ENCODE peak calls at places on chromosomes 12 and 14, in five cellular contexts. G is ovary, I is HepG2, J is esophagus muscularis mucosa, V is heart left ventricle. T is an unnamed sample.

GRCh38 chr12:84913151-84913550 is 552 bp upstream of the SLC6A15 start:
- DNase-seq in G (no peak), I (no peak), J (no peak), V (no peak), T (peak; percentile 81)

GRCh38 chr12:26870491-26871419 is 37.8 kb upstream of the ITPR2 start:
- DNase-seq in G (no peak), I (no peak), J (no peak), V (peak; percentile 28), T (no peak)

GRCh38 chr14:63454863-63455622 is 88.1 kb downstream of the PPP2R5E start:
- DNase-seq in G (no peak), I (no peak), J (no peak), V (no peak), T (no peak)

GRCh38 chr12:57726151-57726883 is 12.2 kb downstream of the AGAP2 start:
- DNase-seq in G (peak; percentile 75), I (peak; percentile 71), J (no peak), V (peak; percentile 75), T (peak; percentile 96)

GRCh38 chr12:93884794-93885460 is 207.8 kb downstream of the CRADD start:
- DNase-seq in G (no peak), I (no peak), J (peak; percentile 62), V (no peak), T (no peak)

GRCh38 chr12:55653031-55653430 is 16.3 kb downstream of the OR10P1 start:
- DNase-seq in G (no peak), I (no peak), J (no peak), V (no peak), T (no peak)

GRCh38 chr12:28709996-28710685 is 438.9 kb upstream of the FAR2 start:
- DNase-seq in G (no peak), I (no peak), J (no peak), V (no peak), T (no peak)

GRCh38 chr14:44339256-44339655 is 167.8 kb downstream of the FSCB start:
- DNase-seq in G (no peak), I (no peak), J (no peak), V (no peak), T (no peak)

GRCh38 chr14:73878436-73878835 is 8.2 kb upstream of the ZNF410 start:
- DNase-seq in G (no peak), I (no peak), J (no peak), V (no peak), T (no peak)

GRCh38 chr14:84987042-84987441 is 542.9 kb upstream of the FLRT2 start:
- DNase-seq in G (no peak), I (no peak), J (no peak), V (no peak), T (no peak)

GRCh38 chr12:113892556-113892955 is 73.6 kb downstream of the RBM19 start:
- DNase-seq in G (no peak), I (no peak), J (no peak), V (no peak), T (no peak)

GRCh38 chr12:104991565-104992128 is 5.5 kb downstream of the NOPCHAP1 start:
- DNase-seq in G (no peak), I (no peak), J (no peak), V (no peak), T (no peak)

GRCh38 chr12:120468271-120468845 is 1.2 kb downstream of the SRSF9 start:
- DNase-seq in G (peak; percentile 30), I (peak; percentile 44), J (no peak), V (peak; percentile 30), T (peak; percentile 84)

GRCh38 chr12:26150737-26151450 is 26.1 kb upstream of the BHLHE41 start:
- DNase-seq in G (no peak), I (no peak), J (no peak), V (peak; percentile 25), T (no peak)

GRCh38 chr14:47917344-47917954 is 242.0 kb upstream of the MDGA2 start:
- DNase-seq in G (no peak), I (peak; percentile 9), J (no peak), V (no peak), T (no peak)

GRCh38 chr14:52678591-52678990 is 16.8 kb downstream of the ERO1A start:
- DNase-seq in G (no peak), I (peak; percentile 39), J (no peak), V (no peak), T (no peak)

GRCh38 chr12:4246116-4246515 is 27.4 kb upstream of the CCND2 start:
- DNase-seq in G (no peak), I (no peak), J (no peak), V (no peak), T (no peak)

GRCh38 chr12:21551811-21552469 is 25.8 kb downstream of the SPX start:
- DNase-seq in G (no peak), I (no peak), J (no peak), V (peak; percentile 23), T (no peak)

GRCh38 chr12:2768224-2768961 is 26.4 kb upstream of the FKBP4 start:
- DNase-seq in G (no peak), I (no peak), J (no peak), V (no peak), T (no peak)

GRCh38 chr14:90578283-90578985 is 181.6 kb downstream of the CALM1 start:
- DNase-seq in G (no peak), I (no peak), J (no peak), V (peak; percentile 54), T (no peak)

GRCh38 chr12:2052861-2053674 is at the start of gene CACNA1C:
- DNase-seq in G (peak; percentile 47), I (no peak), J (no peak), V (peak; percentile 80), T (no peak)

GRCh38 chr14:82070040-82070439 is 536.4 kb upstream of the SEL1L start:
- DNase-seq in G (no peak), I (no peak), J (no peak), V (no peak), T (no peak)

GRCh38 chr14:73750161-73750901 is 36.1 kb upstream of the PNMA1 start:
- DNase-seq in G (no peak), I (no peak), J (no peak), V (no peak), T (no peak)

GRCh38 chr12:110403975-110404675 is 617 bp upstream of the ANAPC7 start:
- DNase-seq in G (peak; percentile 65), I (peak; percentile 68), J (no peak), V (peak; percentile 78), T (peak; percentile 92)

GRCh38 chr14:69610859-69611263 is 535 bp upstream of the SUSD6 start:
- DNase-seq in G (no peak), I (no peak), J (no peak), V (no peak), T (no peak)

GRCh38 chr14:70121521-70121920 is 67.2 kb downstream of the SLC8A3 start:
- DNase-seq in G (no peak), I (no peak), J (peak; percentile 34), V (no peak), T (peak; percentile 26)

GRCh38 chr12:41362511-41362910 is 174.4 kb downstream of the PDZRN4 start:
- DNase-seq in G (no peak), I (no peak), J (no peak), V (no peak), T (no peak)

GRCh38 chr12:114916124-114916523 is 232.1 kb upstream of the TBX3 start:
- DNase-seq in G (no peak), I (no peak), J (no peak), V (no peak), T (no peak)

GRCh38 chr12:92363295-92364146 is 217.9 kb upstream of the BTG1 start:
- DNase-seq in G (peak; percentile 26), I (no peak), J (no peak), V (peak; percentile 53), T (no peak)

GRCh38 chr14:34875031-34875922 is at the start of gene BAZ1A:
- DNase-seq in G (peak; percentile 68), I (peak; percentile 93), J (peak; percentile 92), V (peak; percentile 72), T (peak; percentile 95)

GRCh38 chr14:100439781-100440180 is 116.6 kb downstream of the SLC25A47 start:
- DNase-seq in G (peak; percentile 25), I (no peak), J (no peak), V (no peak), T (no peak)

GRCh38 chr14:99596071-99596627 is 7.9 kb downstream of the CCDC85C start:
- DNase-seq in G (no peak), I (no peak), J (no peak), V (no peak), T (no peak)

GRCh38 chr12:106978035-106978800 is 8.7 kb downstream of the MTERF2 start:
- DNase-seq in G (peak; percentile 70), I (peak; percentile 31), J (no peak), V (peak; percentile 71), T (no peak)

GRCh38 chr12:90989617-90990232 is 15.0 kb downstream of the EPYC start:
- DNase-seq in G (no peak), I (no peak), J (no peak), V (no peak), T (no peak)

GRCh38 chr14:61561144-61561543 is 134.2 kb upstream of the HIF1A start:
- DNase-seq in G (no peak), I (peak; percentile 42), J (no peak), V (no peak), T (no peak)

GRCh38 chr12:47818007-47818376 is 1.7 kb downstream of the HDAC7 start:
- DNase-seq in G (no peak), I (no peak), J (no peak), V (no peak), T (no peak)
- H3K4me3 ChIP-seq in G (peak overlapping the region; percentile 81), I (peak overlapping the region; percentile 86), J (peak overlapping the region; percentile 86), V (peak overlapping the region; percentile 86), T (no peak overlapping the region)

GRCh38 chr12:50084775-50085614 is at the start of gene SMARCD1:
- DNase-seq in G (peak; percentile 91), I (peak; percentile 90), J (peak; percentile 95), V (peak; percentile 94), T (peak; percentile 89)
- TF ChIP-seq POLR2A in G (no peak), I (peak; percentile 33), J (no peak), V (no peak), T (no peak)

GRCh38 chr14:54568821-54569591 is 2.1 kb downstream of the SAMD4A start:
- DNase-seq in G (no peak), I (peak; percentile 31), J (no peak), V (peak; percentile 46), T (peak; percentile 88)
- H3K4me3 ChIP-seq in G (peak overlapping the region; percentile 14), I (peak overlapping the region; percentile 65), J (peak overlapping the region; percentile 82), V (peak overlapping the region; percentile 69), T (no peak overlapping the region)

DNA sequence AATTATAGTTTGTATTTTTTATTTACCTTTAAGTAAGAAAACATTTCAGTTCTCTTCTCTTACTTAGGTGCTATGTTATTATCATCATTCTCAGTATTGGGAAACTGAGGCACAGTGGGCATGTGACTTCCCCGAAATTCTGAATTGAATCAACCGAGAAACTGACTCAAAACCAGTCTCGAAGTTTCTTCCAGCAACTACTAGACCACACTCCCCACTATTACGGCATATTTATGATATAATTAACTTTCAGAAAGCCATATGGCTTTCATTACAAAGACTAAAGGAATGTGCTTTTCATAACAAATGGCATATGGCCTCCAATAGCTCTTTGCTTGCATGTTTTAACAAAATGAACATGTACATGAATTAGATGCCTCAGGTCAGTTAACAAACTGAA is 182.8 kb upstream of the SLC38A2 start:
- DNase-seq in G (no peak), I (no peak), J (no peak), V (no peak), T (no peak)
- TF ChIP-seq POLR2A in G (no peak), I (no peak), J (no peak), V (no peak), T (no peak)